ENCODE peak calls at places on chromosomes 7 and 10, in five cellular contexts. H is breast epithelium, D is stomach, G is body of pancreas, J is lower lobe of right lung. N is an unnamed sample. For H3K9me3, the result is how much of the 10 kb centered on the place peaks cover.

GRCh38 chr7:104584620-104585019 is 256.2 kb downstream of the LHFPL3 start:
- DNase-seq in H (no peak), D (no peak), G (no peak), J (no peak), N (no peak)

GRCh38 chr7:17153571-17153970 is 144.9 kb upstream of the AHR start:
- DNase-seq in H (no peak), D (no peak), G (no peak), J (no peak), N (no peak)

GRCh38 chr10:45000138-45000763 is 472 bp upstream of the ZNF22 start:
- DNase-seq in H (peak), D (no peak), G (no peak), J (no peak), N (no peak)

GRCh38 chr7:86469680-86470295 is 173.9 kb upstream of the GRM3 start:
- DNase-seq in H (no peak), D (peak), G (peak), J (no peak), N (no peak)

GRCh38 chr10:130425169-130425568 is 289.0 kb downstream of the GLRX3 start:
- DNase-seq in H (no peak), D (no peak), G (no peak), J (no peak), N (no peak)

GRCh38 chr7:17661982-17662585 is 278.2 kb downstream of the SNX13 start:
- DNase-seq in H (peak), D (no peak), G (no peak), J (no peak), N (no peak)

GRCh38 chr10:43322769-43323168 is 48.7 kb upstream of the FXYD4 start:
- DNase-seq in H (peak), D (peak), G (peak), J (peak), N (peak)

GRCh38 chr7:54260868-54261475 is 281.2 kb upstream of the VSTM2A start:
- DNase-seq in H (no peak), D (no peak), G (no peak), J (no peak), N (no peak)

GRCh38 chr10:69092959-69093850 is 5.3 kb downstream of the SRGN start:
- DNase-seq in H (peak), D (peak), G (peak), J (peak), N (peak)

GRCh38 chr7:209846-210245 is 17.5 kb downstream of the FAM20C start:
- DNase-seq in H (no peak), D (no peak), G (no peak), J (no peak), N (no peak)

GRCh38 chr10:128125416-128125943 is 743 bp downstream of the MKI67 start:
- DNase-seq in H (no peak), D (no peak), G (no peak), J (peak), N (no peak)

GRCh38 chr7:98051118-98051744 is 55.4 kb upstream of the LMTK2 start:
- DNase-seq in H (no peak), D (peak), G (peak), J (peak), N (peak)

GRCh38 chr7:142356166-142356565 is 98.3 kb upstream of the PRSS58 start:
- DNase-seq in H (no peak), D (no peak), G (no peak), J (no peak), N (peak)

GRCh38 chr10:68212721-68213352 is 19.1 kb downstream of the ATOH7 start:
- DNase-seq in H (no peak), D (no peak), G (no peak), J (no peak), N (no peak)

GRCh38 chr10:97796651-97797050 is 24.9 kb upstream of the SFRP5 start:
- DNase-seq in H (no peak), D (no peak), G (no peak), J (no peak), N (no peak)

GRCh38 chr10:110495731-110496552 is 1.8 kb upstream of the DUSP5 start:
- DNase-seq in H (peak), D (peak), G (no peak), J (peak), N (peak)

GRCh38 chr10:131065673-131066331 is 245.7 kb downstream of the TCERG1L start:
- DNase-seq in H (no peak), D (no peak), G (no peak), J (no peak), N (peak)

GRCh38 chr7:122829962-122830361 is 56.3 kb downstream of the CADPS2 start:
- DNase-seq in H (no peak), D (no peak), G (no peak), J (no peak), N (no peak)

GRCh38 chr10:50511512-50512213 is 112.1 kb downstream of the SGMS1 start:
- DNase-seq in H (no peak), D (no peak), G (no peak), J (no peak), N (no peak)

GRCh38 chr10:3776796-3777571 is 8.0 kb downstream of the KLF6 start:
- DNase-seq in H (peak), D (peak), G (peak), J (no peak), N (peak)

GRCh38 chr10:77421576-77421975 is 216.0 kb downstream of the KCNMA1 start:
- DNase-seq in H (no peak), D (no peak), G (no peak), J (no peak), N (no peak)

GRCh38 chr7:57328457-57328856 is 121.5 kb upstream of the ZNF716 start:
- DNase-seq in H (no peak), D (no peak), G (no peak), J (no peak), N (no peak)

GRCh38 chr7:57327081-57327480 is 122.9 kb upstream of the ZNF716 start:
- DNase-seq in H (no peak), D (no peak), G (no peak), J (no peak), N (no peak)

GRCh38 chr7:57328963-57329362 is 121.0 kb upstream of the ZNF716 start:
- DNase-seq in H (no peak), D (no peak), G (no peak), J (no peak), N (no peak)
- H3K9me3 ChIP-seq in H (half or more), D (half or more), G (under half), J (under half), N (half or more)

GRCh38 chr7:138729444-138729843 is 28.3 kb upstream of the SVOPL start:
- DNase-seq in H (no peak), D (no peak), G (no peak), J (no peak), N (no peak)

GRCh38 chr7:138727336-138728099 is 26.4 kb upstream of the SVOPL start:
- DNase-seq in H (peak), D (no peak), G (no peak), J (no peak), N (no peak)

GRCh38 chr7:138726288-138726687 is 25.1 kb upstream of the SVOPL start:
- DNase-seq in H (no peak), D (no peak), G (no peak), J (no peak), N (no peak)
- TF ChIP-seq CTCF in H (no peak), D (no peak), G (no peak), J (no peak), N (no peak)

GRCh38 chr10:115747811-115748210 is 525.2 kb downstream of the GFRA1 start:
- DNase-seq in H (no peak), D (no peak), G (no peak), J (no peak), N (no peak)
- H3K9me3 ChIP-seq in H (under half), D (under half), G (under half), J (under half), N (under half)

GRCh38 chr10:21810582-21811244 is 192.8 kb downstream of the DNAJC1 start:
- DNase-seq in H (no peak), D (no peak), G (no peak), J (no peak), N (no peak)
- TF ChIP-seq CTCF in H (no peak), D (no peak), G (no peak), J (no peak), N (no peak)

GRCh38 chr7:4051696-4052095 is 630.4 kb upstream of the FOXK1 start:
- DNase-seq in H (no peak), D (no peak), G (no peak), J (no peak), N (no peak)
- H3K9me3 ChIP-seq in H (under half), D (under half), G (under half), J (under half), N (under half)

DNA sequence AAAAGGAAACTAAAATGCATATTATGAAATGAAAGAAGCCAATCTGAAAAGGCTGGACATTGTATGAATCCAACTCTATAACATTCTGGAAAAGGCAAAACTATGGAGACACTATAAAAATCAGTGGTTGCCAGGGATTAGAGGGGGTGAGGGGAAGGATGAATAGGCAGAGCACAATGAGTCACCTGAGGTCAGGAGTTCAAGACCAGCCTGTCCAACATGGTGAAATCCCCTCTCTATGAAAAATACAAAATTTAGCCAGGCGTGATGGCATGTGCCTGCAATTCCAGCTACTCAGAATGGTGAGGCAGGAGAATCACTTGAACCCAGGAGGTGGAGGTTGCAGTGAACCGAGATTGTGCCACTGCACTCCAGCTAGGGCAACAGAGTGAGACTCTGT is 324.8 kb upstream of the PHYHIPL start:
- DNase-seq in H (no peak), D (no peak), G (no peak), J (no peak), N (no peak)
- TF ChIP-seq CTCF in H (no peak), D (no peak), G (no peak), J (no peak), N (no peak)

GRCh38 chr10:113689574-113689973 is 9.9 kb downstream of the CASP7 start:
- DNase-seq in H (no peak), D (no peak), G (no peak), J (no peak), N (no peak)
- H3K9me3 ChIP-seq in H (half or more), D (under half), G (under half), J (under half), N (under half)

DNA sequence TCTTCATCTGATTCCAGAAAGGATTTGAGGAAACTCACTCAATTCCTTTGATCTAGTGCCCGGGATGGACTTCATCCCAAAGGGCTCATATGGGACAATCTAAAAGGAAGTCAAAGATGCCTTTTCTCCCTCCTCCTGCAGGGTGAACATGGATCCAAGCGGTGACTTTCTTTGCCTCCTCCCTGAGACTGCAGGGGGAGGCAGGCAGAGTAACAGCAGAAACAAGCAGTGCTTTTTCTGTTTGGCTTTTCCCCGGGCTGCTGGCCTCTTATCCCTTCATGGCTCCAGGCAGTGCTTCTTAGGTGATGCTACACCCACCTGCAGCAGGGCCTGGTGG is 10.0 kb upstream of the DNMBP start:
- DNase-seq in H (no peak), D (no peak), G (no peak), J (no peak), N (no peak)
- TF ChIP-seq CTCF in H (no peak), D (no peak), G (no peak), J (no peak), N (no peak)